ENCODE peak calls at places on chromosome 21, in ten cellular contexts. One of them, this sample, is unnamed.

GRCh38 chr21:42539931-42540343 is 26.3 kb downstream of the SLC37A1 start:
- DNase-seq in activated T-helper 1 cell treated with Interleukin-2 at 50 U/mL for 16 hours: no peak
- DNase-seq in AG04449: no peak
- DNase-seq in HT1080: no peak
- DNase-seq in heart left ventricle: no peak
- DNase-seq in SK-MEL-5: peak
- DNase-seq in activated gamma-delta T cell: no peak
- DNase-seq in fibroblast of lung: no peak
- DNase-seq in globus pallidus: no peak
- DNase-seq in GM03348: no peak
- DNase-seq in this sample: peak

GRCh38 chr21:44013380-44014088 is 1.4 kb downstream of the TRAPPC10 start:
- DNase-seq in activated gamma-delta T cell: no peak
- DNase-seq in SK-MEL-5: peak
- DNase-seq in AG04449: no peak
- DNase-seq in heart left ventricle: no peak
- DNase-seq in GM03348: peak
- DNase-seq in globus pallidus: no peak
- DNase-seq in activated T-helper 1 cell treated with Interleukin-2 at 50 U/mL for 16 hours: peak
- DNase-seq in HT1080: no peak
- DNase-seq in fibroblast of lung: no peak
- DNase-seq in this sample: peak

GRCh38 chr21:36178349-36178748 is 21.7 kb downstream of the DOP1B start:
- DNase-seq in HT1080: no peak
- DNase-seq in activated gamma-delta T cell: no peak
- DNase-seq in heart left ventricle: no peak
- DNase-seq in GM03348: no peak
- DNase-seq in SK-MEL-5: no peak
- DNase-seq in AG04449: no peak
- DNase-seq in activated T-helper 1 cell treated with Interleukin-2 at 50 U/mL for 16 hours: no peak
- DNase-seq in globus pallidus: no peak
- DNase-seq in fibroblast of lung: no peak
- DNase-seq in this sample: no peak

GRCh38 chr21:42147386-42148020 is 71.4 kb upstream of the ABCG1 start:
- DNase-seq in globus pallidus: no peak
- DNase-seq in heart left ventricle: no peak
- DNase-seq in AG04449: no peak
- DNase-seq in activated T-helper 1 cell treated with Interleukin-2 at 50 U/mL for 16 hours: no peak
- DNase-seq in fibroblast of lung: no peak
- DNase-seq in SK-MEL-5: no peak
- DNase-seq in HT1080: no peak
- DNase-seq in activated gamma-delta T cell: no peak
- DNase-seq in GM03348: no peak
- DNase-seq in this sample: no peak

GRCh38 chr21:38351961-38352521 is 95.2 kb downstream of the KCNJ15 start:
- DNase-seq in HT1080: peak
- DNase-seq in fibroblast of lung: peak
- DNase-seq in SK-MEL-5: no peak
- DNase-seq in AG04449: peak
- DNase-seq in globus pallidus: no peak
- DNase-seq in activated gamma-delta T cell: no peak
- DNase-seq in activated T-helper 1 cell treated with Interleukin-2 at 50 U/mL for 16 hours: no peak
- DNase-seq in GM03348: peak
- DNase-seq in heart left ventricle: no peak
- DNase-seq in this sample: no peak

GRCh38 chr21:22552390-22552789 is 1554.2 kb downstream of the NCAM2 start:
- DNase-seq in GM03348: no peak
- DNase-seq in globus pallidus: no peak
- DNase-seq in activated gamma-delta T cell: no peak
- DNase-seq in HT1080: no peak
- DNase-seq in fibroblast of lung: no peak
- DNase-seq in AG04449: no peak
- DNase-seq in SK-MEL-5: no peak
- DNase-seq in activated T-helper 1 cell treated with Interleukin-2 at 50 U/mL for 16 hours: no peak
- DNase-seq in heart left ventricle: no peak
- DNase-seq in this sample: no peak

GRCh38 chr21:25428537-25428936 is 178.7 kb downstream of the MRPL39 start:
- DNase-seq in GM03348: no peak
- DNase-seq in heart left ventricle: no peak
- DNase-seq in activated gamma-delta T cell: no peak
- DNase-seq in globus pallidus: no peak
- DNase-seq in fibroblast of lung: no peak
- DNase-seq in HT1080: peak
- DNase-seq in SK-MEL-5: peak
- DNase-seq in activated T-helper 1 cell treated with Interleukin-2 at 50 U/mL for 16 hours: no peak
- DNase-seq in AG04449: no peak
- DNase-seq in this sample: no peak

GRCh38 chr21:29718081-29718815 is 221.5 kb downstream of the GRIK1 start:
- DNase-seq in SK-MEL-5: no peak
- DNase-seq in HT1080: peak
- DNase-seq in heart left ventricle: no peak
- DNase-seq in GM03348: no peak
- DNase-seq in AG04449: no peak
- DNase-seq in globus pallidus: no peak
- DNase-seq in fibroblast of lung: peak
- DNase-seq in activated T-helper 1 cell treated with Interleukin-2 at 50 U/mL for 16 hours: no peak
- DNase-seq in activated gamma-delta T cell: no peak
- DNase-seq in this sample: no peak

GRCh38 chr21:45294509-45295291 is 7.0 kb upstream of the POFUT2 start:
- DNase-seq in GM03348: peak
- DNase-seq in heart left ventricle: peak
- DNase-seq in globus pallidus: no peak
- DNase-seq in HT1080: peak
- DNase-seq in AG04449: peak
- DNase-seq in SK-MEL-5: no peak
- DNase-seq in activated gamma-delta T cell: no peak
- DNase-seq in fibroblast of lung: peak
- DNase-seq in activated T-helper 1 cell treated with Interleukin-2 at 50 U/mL for 16 hours: no peak
- DNase-seq in this sample: no peak

GRCh38 chr21:45524756-45525152 is 17.5 kb downstream of the SLC19A1 start:
- DNase-seq in SK-MEL-5: no peak
- DNase-seq in activated gamma-delta T cell: no peak
- DNase-seq in heart left ventricle: peak
- DNase-seq in fibroblast of lung: no peak
- DNase-seq in HT1080: no peak
- DNase-seq in activated T-helper 1 cell treated with Interleukin-2 at 50 U/mL for 16 hours: no peak
- DNase-seq in globus pallidus: no peak
- DNase-seq in AG04449: no peak
- DNase-seq in GM03348: no peak
- DNase-seq in this sample: no peak

GRCh38 chr21:15759469-15759868 is 29.7 kb downstream of the USP25 start:
- DNase-seq in SK-MEL-5: no peak
- DNase-seq in heart left ventricle: no peak
- DNase-seq in globus pallidus: no peak
- DNase-seq in GM03348: no peak
- DNase-seq in HT1080: no peak
- DNase-seq in AG04449: no peak
- DNase-seq in activated gamma-delta T cell: no peak
- DNase-seq in fibroblast of lung: no peak
- DNase-seq in activated T-helper 1 cell treated with Interleukin-2 at 50 U/mL for 16 hours: no peak
- DNase-seq in this sample: no peak

GRCh38 chr21:34707876-34708325 is 39.1 kb downstream of the CLIC6 start:
- DNase-seq in AG04449: no peak
- DNase-seq in heart left ventricle: no peak
- DNase-seq in fibroblast of lung: no peak
- DNase-seq in activated gamma-delta T cell: no peak
- DNase-seq in globus pallidus: no peak
- DNase-seq in activated T-helper 1 cell treated with Interleukin-2 at 50 U/mL for 16 hours: peak
- DNase-seq in HT1080: no peak
- DNase-seq in GM03348: no peak
- DNase-seq in SK-MEL-5: no peak
- DNase-seq in this sample: peak

GRCh38 chr21:27799861-27800260 is 833.0 kb upstream of the ADAMTS5 start:
- DNase-seq in activated gamma-delta T cell: no peak
- DNase-seq in AG04449: no peak
- DNase-seq in fibroblast of lung: no peak
- DNase-seq in globus pallidus: no peak
- DNase-seq in HT1080: no peak
- DNase-seq in SK-MEL-5: no peak
- DNase-seq in GM03348: no peak
- DNase-seq in activated T-helper 1 cell treated with Interleukin-2 at 50 U/mL for 16 hours: no peak
- DNase-seq in heart left ventricle: no peak
- DNase-seq in this sample: no peak

GRCh38 chr21:33121715-33122475 is 52.0 kb downstream of the OLIG1 start:
- DNase-seq in SK-MEL-5: peak
- DNase-seq in fibroblast of lung: peak
- DNase-seq in AG04449: no peak
- DNase-seq in HT1080: peak
- DNase-seq in activated T-helper 1 cell treated with Interleukin-2 at 50 U/mL for 16 hours: no peak
- DNase-seq in globus pallidus: peak
- DNase-seq in heart left ventricle: no peak
- DNase-seq in GM03348: peak
- DNase-seq in activated gamma-delta T cell: no peak
- DNase-seq in this sample: peak

GRCh38 chr21:32366191-32366590 is 26.6 kb downstream of the URB1 start:
- DNase-seq in activated T-helper 1 cell treated with Interleukin-2 at 50 U/mL for 16 hours: no peak
- DNase-seq in globus pallidus: no peak
- DNase-seq in heart left ventricle: no peak
- DNase-seq in AG04449: no peak
- DNase-seq in GM03348: no peak
- DNase-seq in fibroblast of lung: no peak
- DNase-seq in SK-MEL-5: no peak
- DNase-seq in activated gamma-delta T cell: no peak
- DNase-seq in HT1080: no peak
- DNase-seq in this sample: no peak

GRCh38 chr21:41885341-41886024 is 6.3 kb upstream of the PRDM15 start:
- DNase-seq in globus pallidus: no peak
- DNase-seq in activated gamma-delta T cell: no peak
- DNase-seq in AG04449: no peak
- DNase-seq in heart left ventricle: no peak
- DNase-seq in HT1080: no peak
- DNase-seq in activated T-helper 1 cell treated with Interleukin-2 at 50 U/mL for 16 hours: no peak
- DNase-seq in GM03348: no peak
- DNase-seq in SK-MEL-5: no peak
- DNase-seq in fibroblast of lung: peak
- DNase-seq in this sample: peak

This sample was measured in OCI-LY7.